ENCODE peak calls at places on chromosomes 12 and 14, in five cellular contexts. L is HepG2, G is H1, A is GM12878, O is NT2/D1. C is an unnamed sample.

GRCh38 chr12:131061041-131061806 is 107.5 kb downstream of the ADGRD1 start:
- DNase-seq in L (no peak), G (no peak), A (peak; percentile 21), O (no peak), C (no peak)

GRCh38 chr14:42869681-42870080 is 1263.0 kb downstream of the LRFN5 start:
- DNase-seq in L (no peak), G (no peak), A (no peak), O (no peak), C (no peak)

GRCh38 chr12:27525373-27525772 is 1.4 kb downstream of the PPFIBP1 start:
- DNase-seq in L (no peak), G (no peak), A (no peak), O (peak; percentile 86), C (no peak)

GRCh38 chr14:37037636-37038387 is 134.6 kb downstream of the SLC25A21 start:
- DNase-seq in L (peak; percentile 66), G (no peak), A (no peak), O (no peak), C (no peak)

GRCh38 chr12:103841690-103842584 is 903 bp upstream of the NT5DC3 start:
- DNase-seq in L (peak; percentile 40), G (peak; percentile 7), A (no peak), O (no peak), C (peak; percentile 30)

GRCh38 chr14:68668531-68668930 is 124.3 kb downstream of the ZFP36L1 start:
- DNase-seq in L (no peak), G (no peak), A (no peak), O (no peak), C (no peak)

GRCh38 chr14:20460458-20461229 is 590 bp downstream of the PIP4P1 start:
- DNase-seq in L (no peak), G (no peak), A (peak; percentile 27), O (no peak), C (no peak)

GRCh38 chr12:100567945-100568344 is 5.5 kb upstream of the GAS2L3 start:
- DNase-seq in L (no peak), G (no peak), A (no peak), O (no peak), C (no peak)

GRCh38 chr12:65313704-65314317 is 35.3 kb downstream of the MSRB3 start:
- DNase-seq in L (peak; percentile 28), G (no peak), A (no peak), O (no peak), C (no peak)

GRCh38 chr14:74478996-74479635 is 14.0 kb downstream of the NPC2 start:
- DNase-seq in L (peak; percentile 13), G (no peak), A (no peak), O (peak; percentile 30), C (peak; percentile 46)

GRCh38 chr12:15688202-15688736 is 100.9 kb downstream of the EPS8 start:
- DNase-seq in L (no peak), G (no peak), A (no peak), O (no peak), C (peak; percentile 42)

GRCh38 chr12:119695034-119695433 is 27.1 kb downstream of the PRKAB1 start:
- DNase-seq in L (peak; percentile 23), G (no peak), A (no peak), O (no peak), C (no peak)

GRCh38 chr14:70873627-70874026 is 33.6 kb upstream of the PCNX1 start:
- DNase-seq in L (peak; percentile 38), G (no peak), A (no peak), O (no peak), C (no peak)

DNA sequence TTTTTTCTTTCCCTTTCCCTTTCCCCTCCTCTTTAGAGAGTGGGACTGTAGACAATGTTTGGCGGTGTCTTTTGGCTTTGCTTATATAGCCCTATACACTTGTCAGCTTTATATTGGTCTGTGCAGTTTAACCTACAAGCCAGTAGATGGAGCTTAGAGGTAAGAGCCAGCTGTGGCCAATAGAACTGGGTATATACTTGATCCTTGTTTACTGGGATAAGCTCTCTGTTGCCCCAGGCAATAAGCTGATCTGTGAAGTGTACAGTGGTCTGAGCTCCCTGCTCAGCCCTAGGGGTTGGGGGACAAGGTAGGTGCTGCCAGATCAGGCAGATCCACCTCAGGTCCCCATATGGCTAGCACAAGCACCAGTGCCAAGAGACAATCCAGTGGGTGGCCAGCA is 434.1 kb downstream of the NOVA1 start:
- DNase-seq in L (peak; percentile 28), G (no peak), A (no peak), O (peak; percentile 11), C (peak; percentile 17)
- TF ChIP-seq SUZ12 in L (no peak), G (no peak), A (no peak), O (no peak), C (no peak)

GRCh38 chr14:38262844-38263243 is 7.0 kb upstream of the CLEC14A start:
- DNase-seq in L (no peak), G (no peak), A (no peak), O (no peak), C (no peak)
- TF ChIP-seq SUZ12 in L (no peak), G (no peak), A (no peak), O (no peak), C (no peak)

DNA sequence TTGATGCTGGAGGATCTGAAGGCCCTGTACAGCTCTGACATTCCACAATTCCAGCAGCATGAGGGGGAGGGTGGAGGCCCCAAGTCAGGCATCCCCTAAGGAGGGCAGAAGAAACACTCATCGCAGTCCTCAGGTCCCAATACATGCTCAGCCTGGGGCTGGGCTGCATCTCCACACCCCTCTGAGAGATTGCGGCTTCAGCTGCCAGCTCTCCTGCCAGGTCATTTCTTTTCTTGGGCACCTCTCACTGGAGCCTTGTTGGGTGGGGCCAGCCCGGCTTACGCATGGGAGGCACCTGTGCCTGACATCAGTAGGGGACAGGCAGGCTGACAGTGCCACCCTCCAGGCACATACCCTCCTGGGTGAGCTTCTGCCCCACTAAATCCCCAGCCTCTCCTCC is 89.8 kb downstream of the DICER1 start:
- DNase-seq in L (no peak), G (no peak), A (no peak), O (no peak), C (no peak)
- TF ChIP-seq SUZ12 in L (no peak), G (no peak), A (no peak), O (no peak), C (no peak)

DNA sequence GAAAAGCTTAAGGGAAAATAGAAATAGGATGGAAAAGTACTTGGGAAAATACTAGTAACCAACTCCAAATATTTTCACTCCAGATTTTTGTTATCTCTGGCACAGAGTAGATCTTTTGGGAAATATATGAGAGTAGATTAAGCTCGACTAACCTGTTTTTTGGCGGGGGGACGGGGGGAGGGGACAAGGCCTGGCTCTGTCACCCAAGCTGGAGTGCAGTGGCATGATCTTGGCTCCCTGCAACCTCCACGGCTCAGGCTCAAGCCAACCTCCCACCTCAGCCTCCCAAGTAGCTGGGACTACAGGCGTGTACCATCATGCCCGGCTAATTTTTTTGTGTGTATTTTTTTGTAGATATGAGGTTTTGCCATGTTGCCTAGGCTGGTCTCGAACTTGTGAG is 4.8 kb downstream of the DHRS7 start:
- DNase-seq in L (no peak), G (no peak), A (no peak), O (no peak), C (no peak)
- TF ChIP-seq SUZ12 in L (no peak), G (no peak), A (no peak), O (no peak), C (no peak)

DNA sequence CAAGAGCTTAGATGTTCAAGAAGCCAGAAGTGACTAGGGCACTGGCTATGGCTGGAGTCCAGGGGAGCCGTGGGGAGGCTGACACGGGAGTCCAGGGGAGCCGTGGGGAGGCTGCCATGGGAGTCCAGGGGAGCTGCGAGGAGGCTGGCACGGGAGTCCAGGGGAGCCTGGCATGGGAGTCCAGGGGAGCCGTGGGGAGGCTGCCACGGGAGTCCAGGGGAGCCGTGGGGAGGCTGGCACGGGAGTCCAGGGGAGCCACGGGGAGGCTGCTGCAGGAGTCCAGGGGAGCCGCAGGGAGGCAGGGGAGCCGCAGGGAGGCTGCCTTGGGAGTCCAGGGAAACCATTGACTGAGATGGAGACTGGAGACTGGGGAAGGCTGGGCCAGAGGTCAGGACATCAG is 54.9 kb downstream of the TECPR2 start:
- DNase-seq in L (no peak), G (no peak), A (no peak), O (no peak), C (no peak)
- TF ChIP-seq SUZ12 in L (no peak), G (no peak), A (no peak), O (no peak), C (no peak)

DNA sequence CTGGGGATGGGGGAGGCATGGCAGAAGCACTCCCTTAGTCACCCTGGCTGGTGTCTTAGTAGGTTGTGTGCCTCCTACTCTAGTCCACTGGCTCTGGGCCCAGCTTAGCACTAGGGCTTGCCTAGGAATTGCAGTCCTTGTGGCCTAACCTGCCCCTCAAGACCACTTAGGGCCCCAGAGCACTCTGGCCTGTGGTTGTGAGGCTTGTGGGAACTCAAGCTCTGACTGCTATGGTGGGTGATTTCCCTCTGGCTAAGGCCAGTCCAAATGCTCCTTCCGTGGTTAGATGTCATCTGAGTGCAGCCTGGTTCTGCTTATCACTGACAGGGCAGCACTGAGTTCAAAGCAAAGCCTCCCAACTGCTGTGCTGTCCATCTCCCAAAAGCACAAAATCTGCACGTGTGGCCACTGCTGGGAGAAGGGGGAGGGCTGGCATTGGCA is 20.2 kb downstream of the FGD4 start:
- DNase-seq in L (no peak), G (no peak), A (no peak), O (no peak), C (no peak)
- TF ChIP-seq SUZ12 in L (no peak), G (no peak), A (no peak), O (no peak), C (no peak)